ENCODE peak calls at places on chromosomes 4 and X, in four cellular contexts. One of them, this sample, is unnamed.

GRCh38 chr4:151022586-151022985 is 7.5 kb upstream of the LRBA start:
- DNase-seq in GM12878: no peak
- DNase-seq in HepG2: no peak
- DNase-seq in K562: no peak
- DNase-seq in this sample: no peak

GRCh38 chrX:21738145-21738949 is 19.6 kb downstream of the SMPX start:
- DNase-seq in GM12878: no peak
- DNase-seq in HepG2: no peak
- DNase-seq in K562: no peak
- DNase-seq in this sample: peak; percentile 2

GRCh38 chr4:6804082-6804752 is 21.7 kb downstream of the KIAA0232 start:
- DNase-seq in GM12878: no peak
- DNase-seq in HepG2: no peak
- DNase-seq in K562: no peak
- DNase-seq in this sample: no peak

GRCh38 chrX:70455366-70456202 is 10.9 kb downstream of the DLG3 start:
- DNase-seq in GM12878: no peak
- DNase-seq in HepG2: no peak
- DNase-seq in K562: no peak
- DNase-seq in this sample: no peak

GRCh38 chr4:185541251-185541671 is 6.0 kb upstream of the PDLIM3 start:
- DNase-seq in GM12878: no peak
- DNase-seq in HepG2: no peak
- DNase-seq in K562: no peak
- DNase-seq in this sample: no peak

GRCh38 chr4:73006286-73006990 is 63.1 kb downstream of the COX18 start:
- DNase-seq in GM12878: no peak
- DNase-seq in HepG2: no peak
- DNase-seq in K562: no peak
- DNase-seq in this sample: no peak

GRCh38 chr4:163649557-163650091 is 155.1 kb downstream of the TMA16 start:
- DNase-seq in GM12878: no peak
- DNase-seq in HepG2: no peak
- DNase-seq in K562: no peak
- DNase-seq in this sample: no peak

GRCh38 chr4:104973708-104974107 is 173.0 kb upstream of the TET2 start:
- DNase-seq in GM12878: peak; percentile 63
- DNase-seq in HepG2: no peak
- DNase-seq in K562: no peak
- DNase-seq in this sample: no peak

GRCh38 chrX:25001808-25002657 is 13.7 kb downstream of the ARX start:
- DNase-seq in GM12878: no peak
- DNase-seq in HepG2: no peak
- DNase-seq in K562: no peak
- DNase-seq in this sample: no peak

GRCh38 chrX:100819837-100820666 is at the start of gene CSTF2:
- DNase-seq in GM12878: peak; percentile 50
- DNase-seq in HepG2: peak; percentile 71
- DNase-seq in K562: peak; percentile 83
- DNase-seq in this sample: peak; percentile 84

GRCh38 chrX:70132244-70132643 is 1.0 kb upstream of the IGBP1 start:
- DNase-seq in GM12878: no peak
- DNase-seq in HepG2: no peak
- DNase-seq in K562: no peak
- DNase-seq in this sample: peak; percentile 10

GRCh38 chrX:20265726-20266681 is 705 bp downstream of the RPS6KA3 start:
- DNase-seq in GM12878: no peak
- DNase-seq in HepG2: no peak
- DNase-seq in K562: peak; percentile 15
- DNase-seq in this sample: peak; percentile 19

GRCh38 chr4:70670332-70671014 is 4.2 kb upstream of the JCHAIN start:
- DNase-seq in GM12878: no peak
- DNase-seq in HepG2: no peak
- DNase-seq in K562: no peak
- DNase-seq in this sample: no peak

GRCh38 chr4:84965558-84966381 is 720 bp downstream of the WDFY3 start:
- DNase-seq in GM12878: no peak
- DNase-seq in HepG2: peak; percentile 14
- DNase-seq in K562: peak; percentile 59
- DNase-seq in this sample: peak; percentile 27

GRCh38 chr4:7906171-7906581 is 33.5 kb downstream of the AFAP1 start:
- DNase-seq in GM12878: no peak
- DNase-seq in HepG2: no peak
- DNase-seq in K562: no peak
- DNase-seq in this sample: no peak

GRCh38 chr4:125368684-125369083 is 53.9 kb downstream of the FAT4 start:
- DNase-seq in GM12878: no peak
- DNase-seq in HepG2: no peak
- DNase-seq in K562: no peak
- DNase-seq in this sample: no peak

GRCh38 chr4:84870398-84871163 is 95.9 kb downstream of the WDFY3 start:
- DNase-seq in GM12878: no peak
- DNase-seq in HepG2: peak; percentile 9
- DNase-seq in K562: no peak
- DNase-seq in this sample: peak; percentile 9

DNA sequence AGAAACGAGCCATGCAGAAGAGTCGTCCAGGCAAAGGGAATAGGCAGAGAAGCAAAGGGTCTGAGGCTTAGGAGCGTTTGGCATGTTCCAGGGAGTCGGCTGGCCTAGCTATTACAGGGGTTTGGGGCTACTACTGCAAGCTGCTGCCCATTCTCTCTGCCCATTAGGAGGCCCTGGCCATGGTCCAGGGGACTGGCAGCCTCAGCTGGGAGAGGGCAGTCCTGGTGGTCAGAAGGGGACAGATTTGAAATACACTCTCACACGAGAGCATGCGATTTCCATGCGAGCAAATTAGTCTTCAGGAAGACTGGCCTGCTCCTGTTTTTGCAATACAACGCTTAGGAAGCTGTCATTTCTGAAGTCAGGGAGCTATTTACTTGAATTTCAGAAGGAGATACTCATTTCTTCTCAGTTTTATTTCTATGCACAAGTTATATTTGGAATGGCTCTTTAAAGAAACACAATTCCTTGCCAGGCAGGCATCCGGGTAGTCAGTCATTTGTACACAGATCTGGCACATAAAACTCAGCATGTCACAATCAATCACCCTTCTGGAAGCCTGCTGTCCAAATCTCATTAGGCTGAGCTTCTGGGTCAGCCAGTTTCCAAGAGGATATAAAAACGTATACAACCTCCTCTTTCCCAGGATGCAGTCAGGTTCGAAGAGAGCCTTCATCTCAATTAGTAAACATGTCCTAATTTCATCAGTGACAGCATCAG is 27.0 kb downstream of the PROM1 start:
- DNase-seq in GM12878: no peak
- DNase-seq in HepG2: no peak
- DNase-seq in K562: no peak
- DNase-seq in this sample: no peak
- TF ChIP-seq CEBPB in GM12878: no peak
- TF ChIP-seq CEBPB in HepG2: no peak
- TF ChIP-seq CEBPB in K562: no peak
- TF ChIP-seq CEBPB in this sample: no peak

DNA sequence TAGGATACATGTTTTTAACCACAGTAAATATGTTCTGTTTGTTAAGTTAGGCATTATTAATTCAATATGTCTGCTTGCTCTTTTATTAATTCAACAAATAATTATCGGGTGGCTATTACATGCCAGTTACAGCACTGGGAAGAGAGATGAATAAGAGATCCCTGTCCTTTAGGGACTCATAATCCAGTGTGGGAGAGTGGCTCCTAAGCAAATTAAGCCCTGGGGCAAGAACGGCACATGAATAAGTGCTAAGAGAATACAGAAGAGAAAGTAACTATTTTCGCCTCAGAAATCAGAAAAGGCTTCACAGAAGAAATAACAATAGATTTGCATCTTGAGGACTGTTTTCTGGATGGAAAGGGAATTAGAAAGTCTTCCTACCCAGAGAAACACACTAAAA is 236.7 kb downstream of the NR3C2 start:
- DNase-seq in GM12878: no peak
- DNase-seq in HepG2: no peak
- DNase-seq in K562: no peak
- DNase-seq in this sample: no peak
- TF ChIP-seq POLR2AphosphoS2 in GM12878: no peak
- TF ChIP-seq POLR2AphosphoS2 in HepG2: no peak
- TF ChIP-seq POLR2AphosphoS2 in K562: no peak
- TF ChIP-seq POLR2AphosphoS2 in this sample: no peak

GRCh38 chr4:122588453-122589238 is 32.2 kb downstream of the IL21 start:
- DNase-seq in GM12878: no peak
- DNase-seq in HepG2: no peak
- DNase-seq in K562: no peak
- DNase-seq in this sample: no peak

GRCh38 chr4:122583906-122584305 is 37.0 kb downstream of the IL21 start:
- DNase-seq in GM12878: no peak
- DNase-seq in HepG2: no peak
- DNase-seq in K562: no peak
- DNase-seq in this sample: no peak

DNA sequence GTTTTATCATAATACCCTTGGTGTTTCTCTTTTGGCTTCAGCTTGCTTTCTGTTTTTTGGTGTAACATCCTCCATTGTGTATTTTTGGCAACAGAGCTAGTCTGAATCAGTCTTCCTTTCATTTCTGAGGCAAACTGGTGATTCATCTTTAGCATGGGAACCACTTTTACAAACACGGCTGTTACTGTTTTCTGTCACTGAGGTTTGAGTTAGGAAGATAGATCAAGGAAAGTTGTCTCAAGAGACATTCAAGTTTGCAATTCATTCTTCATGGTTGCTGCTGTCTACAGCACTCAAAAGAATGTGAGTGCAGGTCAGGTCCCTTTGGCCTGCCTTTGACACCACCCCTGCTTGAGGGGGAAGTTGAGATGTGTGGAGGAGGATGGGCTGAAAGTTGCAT is 36.3 kb downstream of the IL21 start:
- DNase-seq in GM12878: no peak
- DNase-seq in HepG2: no peak
- DNase-seq in K562: no peak
- DNase-seq in this sample: no peak
- TF ChIP-seq CEBPB in GM12878: no peak
- TF ChIP-seq CEBPB in HepG2: no peak
- TF ChIP-seq CEBPB in K562: no peak
- TF ChIP-seq CEBPB in this sample: no peak

GRCh38 chr4:180333156-180333555 is 1910.0 kb upstream of the TENM3 start:
- DNase-seq in GM12878: no peak
- DNase-seq in HepG2: no peak
- DNase-seq in K562: no peak
- DNase-seq in this sample: no peak

GRCh38 chr4:180335571-180335970 is 1907.6 kb upstream of the TENM3 start:
- DNase-seq in GM12878: no peak
- DNase-seq in HepG2: no peak
- DNase-seq in K562: no peak
- DNase-seq in this sample: no peak

GRCh38 chr4:180336494-180337090 is 1906.6 kb upstream of the TENM3 start:
- DNase-seq in GM12878: no peak
- DNase-seq in HepG2: no peak
- DNase-seq in K562: no peak
- DNase-seq in this sample: no peak
- TF ChIP-seq POLR2AphosphoS2 in GM12878: no peak
- TF ChIP-seq POLR2AphosphoS2 in HepG2: no peak
- TF ChIP-seq POLR2AphosphoS2 in K562: no peak
- TF ChIP-seq POLR2AphosphoS2 in this sample: no peak

DNA sequence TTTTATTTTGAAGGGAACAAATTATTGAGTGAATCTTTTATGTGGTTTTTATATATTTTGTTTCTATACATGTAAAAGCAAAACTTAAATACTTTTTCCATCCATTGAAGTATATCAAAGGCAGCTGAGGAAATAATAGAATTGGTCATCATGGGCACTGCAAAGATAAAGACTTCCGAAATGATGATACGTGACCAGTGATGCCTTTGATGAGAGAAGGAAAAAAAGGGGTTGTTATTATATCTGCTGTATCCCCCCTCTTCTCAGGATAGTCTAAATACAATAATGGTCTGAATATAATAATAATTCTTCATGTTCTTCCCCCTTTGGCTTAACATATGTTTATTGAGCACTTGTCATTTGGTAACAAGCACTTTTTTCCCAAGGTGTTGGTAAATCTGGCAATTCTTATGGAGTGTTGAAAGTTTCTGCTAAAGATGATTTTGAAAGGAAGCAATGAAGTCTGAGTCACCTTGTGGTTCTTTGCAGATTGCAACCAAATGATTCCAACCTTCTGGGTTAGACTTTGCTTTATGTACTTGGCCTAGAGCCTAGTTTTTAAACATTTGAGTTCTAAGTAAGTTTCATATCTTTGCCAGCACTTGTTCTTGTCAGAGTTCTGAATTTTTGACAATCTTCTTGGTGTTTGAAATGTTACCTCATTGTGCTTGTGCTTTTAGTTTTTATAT is 60.8 kb downstream of the USP9X start:
- DNase-seq in GM12878: no peak
- DNase-seq in HepG2: no peak
- DNase-seq in K562: no peak
- DNase-seq in this sample: peak; percentile 32
- TF ChIP-seq CEBPB in GM12878: no peak
- TF ChIP-seq CEBPB in HepG2: no peak
- TF ChIP-seq CEBPB in K562: no peak
- TF ChIP-seq CEBPB in this sample: no peak

DNA sequence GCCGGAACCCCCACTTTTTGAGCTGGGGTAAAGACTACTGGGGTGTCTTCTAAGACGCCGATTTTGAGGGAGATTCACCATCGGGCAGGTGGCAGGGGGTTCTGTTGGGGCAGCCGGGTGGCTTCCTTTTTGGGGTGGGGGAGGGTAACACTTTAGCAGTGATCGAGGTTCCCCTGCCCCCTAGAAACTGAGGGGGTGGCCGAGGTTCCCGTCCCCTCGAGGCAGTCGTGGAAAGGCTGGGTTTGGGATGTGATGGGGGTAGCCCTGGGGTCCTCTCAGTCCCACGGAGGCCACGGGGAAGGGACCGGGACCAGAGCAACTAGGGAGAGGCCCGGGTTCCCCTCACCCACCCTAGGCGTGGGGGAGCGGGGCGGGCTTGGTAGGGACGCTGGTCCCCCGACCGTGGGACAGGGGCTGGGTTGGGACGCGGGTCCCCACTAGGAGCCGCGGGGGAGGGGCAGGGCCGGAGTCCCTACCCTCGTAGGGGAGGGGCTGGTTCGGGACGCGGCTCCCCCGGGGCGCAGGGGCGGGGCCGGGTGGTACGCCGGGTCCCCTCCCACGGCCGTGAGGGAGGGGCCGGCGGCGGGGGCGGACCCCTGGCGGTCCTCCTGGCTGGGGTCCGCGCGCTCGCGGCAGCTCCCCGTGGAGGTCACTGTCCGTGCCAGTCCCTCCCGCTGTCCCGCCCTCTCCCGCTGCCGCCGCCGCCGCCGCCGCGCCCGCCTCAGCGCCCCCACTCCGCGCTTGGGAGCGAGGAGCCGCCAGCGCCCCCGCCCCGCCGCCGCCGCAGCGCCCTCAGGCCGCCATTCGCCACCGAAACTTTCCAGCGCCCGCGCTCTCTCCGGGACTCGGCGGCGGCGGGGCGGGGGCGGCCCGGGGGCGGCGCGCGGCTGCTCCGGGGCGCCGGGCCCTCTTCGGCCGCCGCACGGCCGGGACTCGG is at the start of gene TBL1X:
- DNase-seq in GM12878: no peak
- DNase-seq in HepG2: peak; percentile 37
- DNase-seq in K562: peak; percentile 92
- DNase-seq in this sample: peak; percentile 63
- TF ChIP-seq POLR2AphosphoS2 in GM12878: no peak
- TF ChIP-seq POLR2AphosphoS2 in HepG2: no peak
- TF ChIP-seq POLR2AphosphoS2 in K562: no peak
- TF ChIP-seq POLR2AphosphoS2 in this sample: no peak

This sample was measured in A549.